ENCODE peak calls at places on chromosomes 1 and 21, in five cellular contexts. L, R, G, F and J are unnamed samples.

GRCh38 chr1:46197551-46198025 is 646 bp downstream of the POMGNT1 start:
- DNase-seq in R (no peak), F (no peak), L (no peak), G (no peak), J (no peak)

GRCh38 chr1:16719571-16720402 is 20.5 kb upstream of the RNU1-4 start:
- DNase-seq in L (no peak), F (no peak), R (no peak), G (no peak), J (peak; percentile 4)

GRCh38 chr21:35204125-35204524 is 155.0 kb upstream of the RUNX1 start:
- DNase-seq in F (no peak), G (no peak), L (no peak), R (peak; percentile 46), J (no peak)

GRCh38 chr1:164716992-164717703 is 158.2 kb downstream of the PBX1 start:
- DNase-seq in R (peak; percentile 64), G (no peak), F (no peak), L (no peak), J (no peak)

GRCh38 chr1:57124768-57125446 is 159.1 kb upstream of the C8B start:
- DNase-seq in G (no peak), R (peak; percentile 55), L (no peak), F (no peak), J (no peak)

GRCh38 chr1:221118176-221118937 is 239.1 kb downstream of the HLX start:
- DNase-seq in F (no peak), G (no peak), R (no peak), L (no peak), J (no peak)

GRCh38 chr1:70319750-70320149 is 34.8 kb downstream of the ANKRD13C start:
- DNase-seq in G (peak; percentile 2), F (peak; percentile 45), R (peak; percentile 87), L (no peak), J (no peak)

GRCh38 chr1:205293350-205294074 is 28.0 kb downstream of the NUAK2 start:
- DNase-seq in R (no peak), F (no peak), L (no peak), G (no peak), J (no peak)

GRCh38 chr1:183633676-183634343 is 1.8 kb downstream of the ARPC5 start:
- DNase-seq in F (peak; percentile 83), R (peak; percentile 95), G (peak; percentile 89), L (peak; percentile 73), J (peak; percentile 54)

GRCh38 chr1:35062518-35063196 is 16.5 kb upstream of the ZMYM1 start:
- DNase-seq in R (peak; percentile 36), L (peak; percentile 24), F (peak; percentile 27), G (no peak), J (no peak)

GRCh38 chr1:70043806-70044205 is 161.6 kb downstream of the LRRC40 start:
- DNase-seq in R (peak; percentile 64), F (peak; percentile 0), L (no peak), G (no peak), J (no peak)

GRCh38 chr21:34800797-34801518 is 132.2 kb downstream of the CLIC6 start:
- DNase-seq in G (no peak), F (peak; percentile 20), R (peak; percentile 46), L (no peak), J (no peak)

GRCh38 chr1:98749152-98749756 is 87.7 kb downstream of the SNX7 start:
- DNase-seq in F (peak; percentile 2), L (no peak), R (peak; percentile 7), G (no peak), J (no peak)

GRCh38 chr21:37338671-37339526 is 27.7 kb upstream of the DYRK1A start:
- DNase-seq in L (no peak), R (peak; percentile 92), F (peak; percentile 93), G (peak; percentile 79), J (peak; percentile 66)

GRCh38 chr1:4227986-4228385 is 327.9 kb upstream of the C1orf174 start:
- DNase-seq in F (peak; percentile 4), R (no peak), L (no peak), G (no peak), J (no peak)

GRCh38 chr1:84598846-84599741 is 24.9 kb upstream of the CTBS start:
- DNase-seq in R (peak; percentile 90), F (no peak), G (no peak), L (peak; percentile 51), J (no peak)

GRCh38 chr1:64042331-64043100 is 160.9 kb upstream of the UBE2U start:
- DNase-seq in R (peak; percentile 98), F (no peak), G (no peak), L (no peak), J (peak; percentile 18)

GRCh38 chr1:154711416-154711815 is 103.4 kb upstream of the ADAR start:
- DNase-seq in G (no peak), F (no peak), R (no peak), L (no peak), J (no peak)

GRCh38 chr1:245860681-245861552 is 646.2 kb downstream of the SMYD3 start:
- DNase-seq in L (no peak), F (no peak), G (no peak), R (peak; percentile 71), J (no peak)

GRCh38 chr21:26732442-26733221 is 112.6 kb downstream of the ADAMTS1 start:
- DNase-seq in G (peak; percentile 6), R (peak; percentile 57), L (no peak), F (peak; percentile 10), J (peak; percentile 57)

GRCh38 chr1:199272690-199273089 is 633.9 kb downstream of the PTPRC start:
- DNase-seq in F (peak; percentile 22), G (no peak), R (peak; percentile 94), L (peak; percentile 54), J (no peak)

GRCh38 chr1:233281711-233282581 is 13.6 kb downstream of the PCNX2 start:
- DNase-seq in G (no peak), F (no peak), L (peak; percentile 38), R (peak; percentile 55), J (no peak)

GRCh38 chr1:16208270-16208987 is 4.0 kb downstream of the ARHGEF19 start:
- DNase-seq in G (no peak), L (no peak), R (peak; percentile 31), F (no peak), J (no peak)

GRCh38 chr1:228077565-228078330 is 4.8 kb upstream of the ARF1 start:
- DNase-seq in F (no peak), L (no peak), R (no peak), G (no peak), J (no peak)

GRCh38 chr1:234676103-234676594 is 66.2 kb upstream of the IRF2BP2 start:
- DNase-seq in F (peak; percentile 65), L (no peak), G (peak; percentile 52), R (peak; percentile 74), J (peak; percentile 92)

GRCh38 chr1:154961207-154961496 is 430 bp downstream of the PYGO2 start:
- DNase-seq in L (no peak), F (no peak), R (no peak), G (peak; percentile 65), J (no peak)

GRCh38 chr1:109979489-109980091 is 5.0 kb upstream of the AHCYL1 start:
- DNase-seq in L (no peak), F (peak; percentile 75), G (no peak), R (peak; percentile 71), J (no peak)

GRCh38 chr1:25356848-25357247 is 18.7 kb downstream of the TMEM50A start:
- DNase-seq in F (no peak), R (peak; percentile 17), L (no peak), G (no peak), J (no peak)

GRCh38 chr1:203327684-203328457 is 22.6 kb downstream of the BTG2 start:
- DNase-seq in F (peak; percentile 78), R (peak; percentile 53), G (no peak), L (no peak), J (peak; percentile 74)

GRCh38 chr1:179155615-179156014 is 73.7 kb downstream of the TOR3A start:
- DNase-seq in F (no peak), R (no peak), G (no peak), L (no peak), J (no peak)

GRCh38 chr1:179156026-179156425 is 73.5 kb downstream of the ABL2 start:
- DNase-seq in G (no peak), R (no peak), L (no peak), F (no peak), J (no peak)

GRCh38 chr1:179154437-179154836 is 72.6 kb downstream of the TOR3A start:
- DNase-seq in G (no peak), L (no peak), F (no peak), R (no peak), J (no peak)

GRCh38 chr1:179153217-179153616 is 71.3 kb downstream of the TOR3A start:
- DNase-seq in G (no peak), R (peak; percentile 16), F (no peak), L (no peak), J (no peak)

DNA sequence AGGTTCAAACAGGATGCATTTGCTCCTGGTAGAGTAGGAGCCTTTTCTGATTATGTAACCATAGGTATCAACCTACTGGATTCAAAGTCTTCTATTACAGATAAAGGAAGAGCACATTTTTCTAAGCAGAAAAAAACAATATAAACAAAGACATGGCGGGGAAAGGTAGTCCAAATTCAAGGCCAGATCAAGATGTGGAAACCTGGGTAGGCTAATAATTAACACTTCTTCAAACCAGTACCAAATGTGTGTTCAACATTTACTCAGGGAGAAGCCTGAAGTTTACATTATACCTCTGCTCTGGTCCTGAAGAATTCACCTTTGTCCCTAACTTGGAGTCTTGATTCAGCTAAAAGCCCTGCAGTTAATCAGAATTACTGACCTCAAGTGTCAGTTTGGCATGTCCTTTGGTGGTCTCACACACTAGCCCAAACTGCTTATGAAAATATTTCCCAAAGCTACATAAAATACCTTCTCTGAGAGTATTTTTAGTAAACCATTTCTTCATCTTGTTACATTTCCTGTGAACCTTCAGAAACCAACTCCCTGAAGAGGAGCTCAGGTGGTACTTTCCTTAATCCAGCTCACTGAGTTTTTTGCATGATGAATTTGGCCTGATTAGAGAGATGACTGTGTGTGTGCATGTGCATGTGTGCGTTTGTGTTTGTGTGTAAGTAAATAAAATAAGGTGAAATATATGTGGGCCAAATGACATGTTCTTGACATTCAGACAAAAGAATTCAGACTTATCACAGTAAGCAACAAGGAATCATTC is 70.2 kb downstream of the TOR3A start:
- DNase-seq in L (peak; percentile 7), G (peak; percentile 95), R (no peak), F (peak; percentile 40), J (no peak)
- TF ChIP-seq BHLHE40 in L (peak; percentile 9), G (no peak), R (no peak), F (no peak), J (no peak)

GRCh38 chr1:7624791-7625355 is 146.2 kb upstream of the VAMP3 start:
- DNase-seq in R (no peak), G (no peak), F (no peak), L (no peak), J (no peak)

GRCh38 chr1:7620196-7620595 is 150.9 kb upstream of the VAMP3 start:
- DNase-seq in L (no peak), G (no peak), R (no peak), F (no peak), J (no peak)

GRCh38 chr1:7617826-7618225 is 153.3 kb upstream of the VAMP3 start:
- DNase-seq in G (no peak), R (no peak), L (no peak), F (no peak), J (no peak)

GRCh38 chr1:7623886-7624285 is 147.2 kb upstream of the VAMP3 start:
- DNase-seq in F (no peak), G (no peak), R (no peak), L (no peak), J (no peak)

GRCh38 chr1:7621334-7622219 is 149.5 kb upstream of the VAMP3 start:
- DNase-seq in F (no peak), R (no peak), G (no peak), L (no peak), J (no peak)
- TF ChIP-seq BHLHE40 in F (no peak), R (no peak), G (no peak), L (no peak), J (no peak)

GRCh38 chr1:7298749-7299151 is 472.3 kb upstream of the VAMP3 start:
- DNase-seq in L (no peak), F (peak; percentile 86), G (no peak), R (peak; percentile 82), J (no peak)
- TF ChIP-seq BHLHE40 in L (no peak), F (no peak), G (no peak), R (peak; percentile 49), J (no peak)

GRCh38 chr1:67052741-67053534 is 1.0 kb downstream of the SLC35D1 start:
- DNase-seq in F (peak; percentile 15), R (peak; percentile 42), G (peak; percentile 44), L (no peak), J (peak; percentile 53)
- TF ChIP-seq BHLHE40 in F (no peak), R (no peak), G (no peak), L (no peak), J (no peak)